ENCODE peak calls at places on chromosomes 2 and 18, in seven cellular contexts. E, X, L, H, U, R and I are unnamed samples.

GRCh38 chr2:81583311-81584108 is 1279.0 kb upstream of the LRRTM1 start:
- DNase-seq in R (no peak), H (no peak), E (no peak), L (no peak), X (no peak), U (no peak), I (no peak)

GRCh38 chr2:6780765-6781274 is 84.9 kb downstream of the CMPK2 start:
- DNase-seq in X (no peak), L (no peak), H (no peak), R (peak), U (peak), E (peak), I (no peak)

GRCh38 chr18:76874643-76875389 is 52.5 kb downstream of the ZNF236 start:
- DNase-seq in R (no peak), U (no peak), E (no peak), X (no peak), H (no peak), L (no peak), I (no peak)

GRCh38 chr2:112050311-112050710 is 4.8 kb upstream of the TMEM87B start:
- DNase-seq in X (no peak), L (no peak), H (no peak), R (no peak), U (no peak), E (no peak), I (no peak)

GRCh38 chr18:63676526-63676925 is 14.8 kb upstream of the SERPINB3 start:
- DNase-seq in R (peak), E (no peak), X (no peak), U (no peak), H (no peak), L (no peak), I (no peak)

GRCh38 chr2:45138904-45139303 is 129.7 kb upstream of the SIX2 start:
- DNase-seq in L (no peak), E (no peak), X (no peak), U (no peak), R (no peak), H (no peak), I (no peak)

GRCh38 chr2:146982393-146982846 is 862.4 kb upstream of the ACVR2A start:
- DNase-seq in U (no peak), L (peak), R (no peak), E (no peak), H (no peak), X (no peak), I (no peak)

GRCh38 chr18:27017901-27018500 is 152.5 kb upstream of the AQP4 start:
- DNase-seq in X (no peak), U (no peak), L (no peak), E (no peak), H (no peak), R (peak), I (no peak)

GRCh38 chr2:54652540-54652939 is 70.9 kb upstream of the EML6 start:
- DNase-seq in E (no peak), X (no peak), L (no peak), U (no peak), R (no peak), H (no peak), I (no peak)

GRCh38 chr2:241107384-241107783 is 5.3 kb upstream of the MTERF4 start:
- DNase-seq in E (no peak), L (no peak), R (no peak), U (no peak), X (no peak), H (no peak), I (no peak)

GRCh38 chr2:42316910-42317309 is 44.1 kb downstream of the COX7A2L start:
- DNase-seq in R (no peak), U (no peak), E (no peak), X (no peak), H (no peak), L (no peak), I (no peak)

GRCh38 chr2:16281451-16282330 is 341.3 kb downstream of the MYCN start:
- DNase-seq in E (no peak), L (peak), H (no peak), U (no peak), R (peak), X (no peak), I (no peak)

GRCh38 chr18:45856526-45856925 is 31.1 kb downstream of the SIGLEC15 start:
- DNase-seq in L (no peak), E (no peak), X (peak), H (no peak), U (no peak), R (no peak), I (no peak)

DNA sequence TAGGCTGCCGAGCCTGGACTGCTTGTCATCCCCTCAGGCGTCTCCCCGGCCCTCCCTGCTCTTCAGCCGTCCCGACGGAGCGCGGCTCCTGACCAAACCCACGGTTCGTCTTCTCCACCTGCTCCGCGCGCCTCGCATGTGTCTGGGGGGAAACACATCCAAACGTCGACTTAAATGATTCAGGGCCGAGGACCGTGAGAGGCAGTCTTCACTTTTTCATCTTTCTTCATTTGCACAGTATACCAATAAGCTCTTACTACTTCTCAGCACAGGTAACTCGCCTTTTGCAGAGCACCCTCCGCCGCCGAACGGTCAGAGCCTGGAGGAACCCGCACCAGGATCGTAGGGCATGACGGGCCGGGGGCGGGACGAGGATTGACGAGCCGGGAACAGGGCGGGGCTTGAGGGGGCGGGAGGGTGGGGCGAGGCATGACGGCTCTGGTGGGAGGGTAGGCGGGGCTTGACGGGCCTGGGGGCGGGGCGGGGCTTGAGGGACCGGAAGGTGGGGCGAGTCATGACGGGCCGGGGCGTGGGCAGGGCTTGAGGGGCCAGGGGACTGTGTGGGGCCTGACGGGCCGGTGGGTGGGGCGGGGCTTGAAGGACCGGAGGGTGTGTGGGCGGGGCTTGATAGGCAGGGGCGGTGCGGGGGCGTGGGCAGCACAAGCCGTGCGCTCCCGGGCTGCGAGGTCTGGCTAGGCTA is at the start of gene SEH1L:
- DNase-seq in L (peak), R (peak), X (peak), H (peak), U (peak), E (peak), I (peak)
- TF ChIP-seq CTCF in L (no peak), R (no peak), X (no peak), H (no peak), U (no peak), E (no peak), I (no peak)

GRCh38 chr18:44679912-44680270 is 797 bp upstream of the SETBP1 start:
- DNase-seq in L (peak), R (peak), X (no peak), U (peak), H (peak), E (peak), I (peak)

GRCh38 chr18:44681039-44681595 is 429 bp downstream of the SETBP1 start:
- DNase-seq in E (no peak), L (no peak), R (peak), X (no peak), H (no peak), U (no peak), I (no peak)

GRCh38 chr18:44679056-44679911 is 1.4 kb upstream of the SETBP1 start:
- DNase-seq in X (no peak), L (peak), R (peak), U (peak), H (peak), E (peak), I (peak)

GRCh38 chr18:44681611-44682010 is 923 bp downstream of the SETBP1 start:
- DNase-seq in E (no peak), U (no peak), L (no peak), R (no peak), H (no peak), X (no peak), I (no peak)

DNA sequence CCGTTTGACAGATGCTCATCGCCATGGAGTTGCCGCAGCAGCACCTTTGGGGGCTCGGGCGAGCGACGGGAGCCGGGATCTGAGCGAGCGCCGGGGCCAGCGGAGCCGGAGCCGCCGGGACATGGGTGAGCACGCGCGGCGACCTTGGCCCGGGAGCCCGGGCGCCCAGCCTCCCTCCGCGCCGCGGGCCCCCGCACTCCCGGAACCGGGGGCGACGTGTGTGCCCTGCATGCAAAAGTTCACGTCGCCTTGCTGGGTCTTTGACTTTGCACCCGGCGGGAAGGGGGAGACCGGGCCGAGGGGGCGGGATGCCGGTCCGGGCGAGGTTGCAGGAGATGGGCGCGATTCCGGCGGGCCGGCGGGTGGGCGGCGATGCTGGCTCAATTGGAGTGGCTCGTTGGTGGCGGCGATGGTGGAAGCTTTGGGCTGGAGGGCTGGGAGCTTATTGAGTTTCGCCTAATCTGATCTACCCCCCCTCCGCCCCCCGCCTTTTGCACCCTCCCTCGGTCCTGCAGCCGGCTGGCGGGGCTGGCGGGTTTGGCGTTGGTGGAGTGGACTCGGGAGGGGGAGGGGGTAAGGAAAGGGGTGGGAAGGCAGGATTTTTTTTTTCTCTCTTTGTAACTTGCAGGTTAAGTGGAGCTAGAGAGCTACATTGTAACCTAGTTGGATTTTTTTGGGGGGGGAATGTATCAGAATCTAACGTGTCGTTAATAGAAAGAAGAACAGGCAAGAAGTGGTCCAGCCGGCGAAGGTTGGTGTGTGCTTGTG is at the start of gene SETBP1:
- DNase-seq in R (peak), E (peak), X (no peak), H (peak), L (peak), U (peak), I (peak)
- TF ChIP-seq CTCF in R (no peak), E (no peak), X (no peak), H (no peak), L (no peak), U (no peak), I (no peak)

GRCh38 chr2:127675335-127676261 is at the start of gene LIMS2:
- DNase-seq in U (peak), R (no peak), X (no peak), H (no peak), L (no peak), E (peak), I (peak)
- TF ChIP-seq CTCF in U (no peak), R (no peak), X (no peak), H (no peak), L (no peak), E (no peak), I (no peak)

GRCh38 chr18:39672171-39672570 is 2106.6 kb upstream of the CELF4 start:
- DNase-seq in R (no peak), E (no peak), X (no peak), L (no peak), U (no peak), H (no peak), I (no peak)

GRCh38 chr18:39675916-39676315 is 2110.3 kb upstream of the CELF4 start:
- DNase-seq in X (no peak), E (no peak), R (no peak), U (no peak), L (no peak), H (no peak), I (no peak)

GRCh38 chr18:39681061-39681460 is 2115.5 kb upstream of the CELF4 start:
- DNase-seq in U (no peak), L (no peak), E (no peak), X (no peak), H (no peak), R (no peak), I (no peak)

DNA sequence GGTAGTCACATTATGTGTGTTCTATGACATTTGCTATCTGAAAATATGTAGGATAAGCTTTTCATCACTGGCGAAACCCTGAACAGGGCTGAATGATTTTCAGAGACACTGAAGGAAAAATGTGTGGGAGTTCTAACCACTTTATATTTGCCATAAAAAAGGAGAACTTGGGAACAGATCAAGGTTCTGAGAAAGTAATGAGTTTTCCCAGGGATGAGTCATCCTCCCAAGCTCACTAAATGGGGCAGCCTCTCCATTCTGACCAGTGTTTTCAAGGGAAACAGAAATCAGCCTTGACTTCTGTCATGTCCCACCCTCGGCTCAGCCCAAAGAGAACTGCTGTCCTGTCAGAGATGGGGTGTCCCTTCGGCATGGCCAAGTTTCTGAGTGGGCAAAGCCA is 2109.8 kb upstream of the CELF4 start:
- DNase-seq in X (peak), L (no peak), R (no peak), H (no peak), U (no peak), E (no peak), I (no peak)
- TF ChIP-seq CTCF in X (no peak), L (no peak), R (no peak), H (no peak), U (no peak), E (no peak), I (no peak)

GRCh38 chr2:158456309-158457066 is at the start of the genes CCDC148 and PKP4:
- DNase-seq in L (peak), E (peak), R (peak), U (peak), H (peak), X (peak), I (peak)
- TF ChIP-seq CTCF in L (peak), E (no peak), R (no peak), U (no peak), H (no peak), X (peak), I (no peak)

GRCh38 chr2:5123597-5124196 is 568.5 kb upstream of the SOX11 start:
- DNase-seq in R (no peak), L (no peak), E (no peak), H (no peak), U (no peak), X (no peak), I (no peak)

GRCh38 chr2:5121106-5121505 is 571.1 kb upstream of the SOX11 start:
- DNase-seq in U (no peak), X (no peak), L (no peak), E (no peak), H (no peak), R (no peak), I (no peak)

GRCh38 chr2:5125017-5125730 is 567.0 kb upstream of the SOX11 start:
- DNase-seq in L (no peak), E (no peak), H (no peak), X (no peak), R (no peak), U (no peak), I (no peak)

DNA sequence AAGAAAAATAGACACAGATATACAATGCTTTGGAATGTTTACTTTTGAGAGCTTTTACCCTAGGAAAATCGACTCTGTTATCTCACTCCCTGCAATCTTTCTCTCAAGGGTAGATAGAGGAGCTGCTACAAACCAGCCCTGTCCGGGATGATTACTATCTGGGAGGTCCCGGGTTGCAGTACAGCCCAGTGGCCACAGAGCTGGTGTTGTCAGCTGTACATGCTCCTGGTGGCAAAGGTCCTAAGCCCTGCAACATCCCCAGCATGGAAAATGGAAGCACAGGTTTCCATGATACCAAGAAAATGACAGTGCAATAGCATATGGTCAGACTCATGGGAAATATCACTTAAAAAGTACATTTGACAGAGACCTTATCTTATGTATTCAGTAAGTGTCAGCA is 570.5 kb upstream of the SOX11 start:
- DNase-seq in H (no peak), X (no peak), E (no peak), R (no peak), U (no peak), L (no peak), I (no peak)
- TF ChIP-seq CTCF in H (peak), X (no peak), E (no peak), R (no peak), U (no peak), L (no peak), I (no peak)